ENCODE peak calls at places on chromosomes 11 and 22, in seven cellular contexts. E is pons; K is cortex of kidney; M is activated CD8-positive, alpha-beta T cell treated with anti-CD3 and anti-CD28 coated beads for 36 hours; R is ascending aorta; Y is NCI-H146; B is AG08395. W is an unnamed sample.

GRCh38 chr11:23112987-23113886 is 253.0 kb upstream of the CCDC179 start:
- DNase-seq in E (peak), K (no peak), M (peak), R (no peak), Y (peak), B (peak), W (peak)

GRCh38 chr11:104036603-104037394 is at the start of gene DDI1:
- DNase-seq in E (no peak), K (no peak), M (no peak), R (no peak), Y (no peak), B (no peak), W (no peak)

GRCh38 chr11:6604081-6604626 is 580 bp downstream of the ILK start:
- DNase-seq in E (peak), K (no peak), M (peak), R (no peak), Y (peak), B (peak), W (peak)

GRCh38 chr11:47593934-47594855 is at the start of gene C1QTNF4:
- DNase-seq in E (no peak), K (no peak), M (no peak), R (no peak), Y (peak), B (no peak), W (no peak)

GRCh38 chr11:127965947-127966668 is 621.2 kb downstream of the ETS1 start:
- DNase-seq in E (no peak), K (no peak), M (no peak), R (no peak), Y (no peak), B (peak), W (no peak)

GRCh38 chr22:33300165-33300564 is 242.0 kb upstream of the SYN3 start:
- DNase-seq in E (no peak), K (no peak), M (no peak), R (no peak), Y (peak), B (no peak), W (no peak)

GRCh38 chr11:65058419-65059054 is at the start of gene NAALADL1:
- DNase-seq in E (no peak), K (no peak), M (no peak), R (no peak), Y (peak), B (no peak), W (no peak)

GRCh38 chr22:38570841-38571364 is 920 bp upstream of the DMC1 start:
- DNase-seq in E (peak), K (no peak), M (peak), R (peak), Y (peak), B (peak), W (peak)

GRCh38 chr11:129365816-129366215 is 9.8 kb upstream of the BARX2 start:
- DNase-seq in E (no peak), K (no peak), M (no peak), R (no peak), Y (no peak), B (no peak), W (no peak)

GRCh38 chr22:36977401-36977861 is 41.8 kb downstream of the TST start:
- DNase-seq in E (peak), K (no peak), M (peak), R (no peak), Y (peak), B (peak), W (peak)

GRCh38 chr11:119484741-119485605 is 62.0 kb upstream of the THY1 start:
- DNase-seq in E (no peak), K (no peak), M (peak), R (no peak), Y (no peak), B (no peak), W (no peak)

GRCh38 chr11:71333473-71333872 is 81.1 kb upstream of the SHANK2 start:
- DNase-seq in E (no peak), K (no peak), M (no peak), R (no peak), Y (no peak), B (no peak), W (no peak)

GRCh38 chr22:50627452-50627913 is 469 bp downstream of the ARSA start:
- DNase-seq in E (no peak), K (no peak), M (peak), R (no peak), Y (no peak), B (no peak), W (no peak)

GRCh38 chr22:17402304-17402703 is 33.0 kb downstream of the CECR2 start:
- DNase-seq in E (no peak), K (no peak), M (no peak), R (no peak), Y (no peak), B (no peak), W (no peak)

GRCh38 chr11:121082670-121083069 is 18.4 kb upstream of the TECTA start:
- DNase-seq in E (no peak), K (no peak), M (no peak), R (no peak), Y (no peak), B (no peak), W (no peak)

GRCh38 chr11:36372101-36372767 is 76.1 kb downstream of the PRR5L start:
- DNase-seq in E (no peak), K (no peak), M (no peak), R (no peak), Y (no peak), B (peak), W (no peak)

GRCh38 chr11:4093519-4094347 is 866 bp upstream of the RRM1 start:
- DNase-seq in E (no peak), K (no peak), M (no peak), R (no peak), Y (peak), B (peak), W (no peak)

GRCh38 chr11:69192282-69192681 is 36.5 kb downstream of the SMIM38 start:
- DNase-seq in E (no peak), K (no peak), M (no peak), R (no peak), Y (no peak), B (no peak), W (no peak)

GRCh38 chr11:76660533-76661305 is 9.8 kb downstream of the LRRC32 start:
- DNase-seq in E (no peak), K (no peak), M (no peak), R (no peak), Y (no peak), B (no peak), W (no peak)

GRCh38 chr11:84947970-84948600 is 679.1 kb downstream of the DLG2 start:
- DNase-seq in E (no peak), K (no peak), M (no peak), R (no peak), Y (no peak), B (peak), W (no peak)

GRCh38 chr22:25095869-25096268 is 103.8 kb upstream of the CRYBB3 start:
- DNase-seq in E (no peak), K (no peak), M (no peak), R (no peak), Y (no peak), B (no peak), W (no peak)

GRCh38 chr11:2214527-2215229 is 43.1 kb upstream of the TH start:
- DNase-seq in E (no peak), K (no peak), M (no peak), R (no peak), Y (no peak), B (no peak), W (no peak)

GRCh38 chr11:47280099-47280498 is 10.2 kb downstream of the MADD start:
- DNase-seq in E (no peak), K (no peak), M (no peak), R (no peak), Y (no peak), B (no peak), W (no peak)

GRCh38 chr22:17260950-17261349 is 41.7 kb upstream of the ADA2 start:
- DNase-seq in E (no peak), K (no peak), M (no peak), R (no peak), Y (peak), B (no peak), W (no peak)

GRCh38 chr11:126919147-126919823 is 81.3 kb downstream of the KIRREL3 start:
- DNase-seq in E (no peak), K (no peak), M (no peak), R (no peak), Y (no peak), B (no peak), W (no peak)

GRCh38 chr11:111797145-111797581 is 31.0 kb upstream of the PPP2R1B start:
- DNase-seq in E (peak), K (no peak), M (no peak), R (no peak), Y (no peak), B (no peak), W (no peak)

GRCh38 chr11:111231836-111232235 is 13.7 kb upstream of the POU2AF2 start:
- DNase-seq in E (no peak), K (no peak), M (no peak), R (no peak), Y (no peak), B (no peak), W (no peak)

GRCh38 chr11:69799582-69799981 is 19.6 kb downstream of the FGF3 start:
- DNase-seq in E (no peak), K (no peak), M (no peak), R (no peak), Y (no peak), B (no peak), W (no peak)

GRCh38 chr11:59550368-59550841 is 39.1 kb downstream of the OR4D9 start:
- DNase-seq in E (peak), K (no peak), M (peak), R (no peak), Y (peak), B (peak), W (peak)